ENCODE peak calls at places on chromosomes 12 and 14, in six cellular contexts. O, U, M, E, K and Q are unnamed samples.

GRCh38 chr12:70049596-70050360 is 193.5 kb upstream of the CNOT2 start:
- DNase-seq in E (no peak), M (no peak), K (peak; percentile 88), U (peak; percentile 20), O (peak; percentile 63), Q (no peak)

GRCh38 chr12:62919827-62920226 is 15.1 kb downstream of the PPM1H start:
- DNase-seq in M (no peak), O (no peak), U (no peak), E (no peak), K (peak; percentile 68), Q (no peak)

GRCh38 chr12:459430-460258 is at the start of gene B4GALNT3:
- DNase-seq in K (no peak), M (no peak), O (peak; percentile 21), E (peak; percentile 77), U (peak; percentile 25), Q (peak; percentile 83)

GRCh38 chr12:108338915-108339657 is at the start of gene CMKLR1:
- DNase-seq in E (peak; percentile 83), O (peak; percentile 47), K (no peak), M (no peak), U (no peak), Q (peak; percentile 57)

GRCh38 chr12:49548822-49549648 is 10.2 kb downstream of the KCNH3 start:
- DNase-seq in U (no peak), O (peak; percentile 34), K (no peak), E (no peak), M (no peak), Q (no peak)

GRCh38 chr12:52752516-52752915 is 24.6 kb downstream of the KRT76 start:
- DNase-seq in O (no peak), M (no peak), U (no peak), E (no peak), K (no peak), Q (no peak)

GRCh38 chr12:111311011-111311410 is 57.9 kb downstream of the PHETA1 start:
- DNase-seq in K (peak; percentile 69), M (no peak), U (no peak), E (no peak), O (no peak), Q (no peak)

GRCh38 chr12:93139028-93139665 is 210.1 kb upstream of the EEA1 start:
- DNase-seq in U (no peak), M (no peak), O (no peak), E (no peak), K (no peak), Q (no peak)

GRCh38 chr14:93326196-93326595 is 6.6 kb downstream of the BTBD7 start:
- DNase-seq in K (no peak), O (no peak), U (no peak), M (no peak), E (no peak), Q (no peak)

GRCh38 chr12:132359551-132359950 is 30.2 kb upstream of the GALNT9 start:
- DNase-seq in K (no peak), U (no peak), E (no peak), M (no peak), O (no peak), Q (peak; percentile 14)

GRCh38 chr12:125922328-125922727 is 857.1 kb downstream of the AACS start:
- DNase-seq in K (no peak), U (no peak), M (no peak), E (no peak), O (no peak), Q (no peak)

GRCh38 chr12:111741235-111741812 is 25.4 kb upstream of the ALDH2 start:
- DNase-seq in E (no peak), M (no peak), O (peak; percentile 90), K (no peak), U (no peak), Q (no peak)

GRCh38 chr12:103547929-103548328 is 39.1 kb upstream of the STAB2 start:
- DNase-seq in O (no peak), K (no peak), E (no peak), U (no peak), M (no peak), Q (no peak)

GRCh38 chr14:42992930-42993329 is 1386.3 kb downstream of the LRFN5 start:
- DNase-seq in K (no peak), E (no peak), U (no peak), M (no peak), O (no peak), Q (no peak)

GRCh38 chr14:51652168-51653095 is 722 bp downstream of the FRMD6 start:
- DNase-seq in M (no peak), E (peak; percentile 74), K (no peak), U (peak; percentile 27), O (no peak), Q (peak; percentile 58)

GRCh38 chr14:106062502-106063272 is 536.3 kb downstream of the TMEM121 start:
- DNase-seq in M (no peak), O (no peak), K (no peak), U (no peak), E (no peak), Q (no peak)

GRCh38 chr14:43803076-43803689 is 703.9 kb downstream of the FSCB start:
- DNase-seq in U (no peak), M (no peak), E (no peak), O (no peak), K (peak; percentile 72), Q (no peak)

GRCh38 chr12:103326190-103326589 is 169.6 kb downstream of the C12orf42 start:
- DNase-seq in U (no peak), O (peak; percentile 0), K (no peak), E (no peak), M (peak; percentile 20), Q (no peak)

GRCh38 chr14:105005929-105006830 is 14.7 kb downstream of the CDCA4 start:
- DNase-seq in U (no peak), M (no peak), E (no peak), K (no peak), O (no peak), Q (no peak)

GRCh38 chr12:46124848-46125619 is 134.7 kb upstream of the SCAF11 start:
- DNase-seq in E (no peak), O (peak; percentile 78), U (peak; percentile 53), M (peak; percentile 59), K (peak; percentile 60), Q (no peak)

GRCh38 chr12:45415393-45415817 is 199.5 kb downstream of the ANO6 start:
- DNase-seq in K (peak; percentile 77), M (peak; percentile 2), U (no peak), E (no peak), O (peak; percentile 56), Q (no peak)

GRCh38 chr14:58785741-58786140 is 148.0 kb downstream of the DACT1 start:
- DNase-seq in M (no peak), U (no peak), E (no peak), K (no peak), O (no peak), Q (no peak)

GRCh38 chr14:58783801-58784511 is 146.2 kb downstream of the DACT1 start:
- DNase-seq in E (no peak), O (no peak), K (no peak), U (no peak), M (no peak), Q (no peak)

GRCh38 chr14:58787601-58788000 is 149.8 kb downstream of the DACT1 start:
- DNase-seq in E (no peak), O (no peak), U (no peak), K (no peak), M (no peak), Q (no peak)

GRCh38 chr14:58788655-58789054 is 150.9 kb downstream of the DACT1 start:
- DNase-seq in O (no peak), E (no peak), M (no peak), U (no peak), K (no peak), Q (no peak)

DNA sequence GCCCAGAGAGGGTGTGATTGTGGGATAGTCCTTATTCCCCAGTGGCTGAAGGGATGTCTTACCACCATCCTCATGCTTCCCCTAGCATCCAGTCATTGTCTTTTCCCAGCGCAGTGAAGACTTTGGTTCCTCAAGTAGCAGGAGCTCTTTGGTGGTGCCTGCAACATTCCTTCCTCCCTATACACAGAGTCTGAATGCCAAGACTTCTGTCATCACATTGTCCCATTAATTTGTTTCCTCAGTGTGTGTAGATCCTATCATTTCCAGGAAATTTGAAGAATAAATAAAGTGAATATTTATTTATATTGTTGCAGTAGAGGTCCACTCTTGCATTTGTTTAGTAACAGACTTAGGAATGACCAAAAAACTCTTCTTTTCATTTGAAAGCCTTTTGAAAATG is 147.2 kb downstream of the DACT1 start:
- DNase-seq in K (no peak), E (no peak), U (no peak), O (no peak), M (no peak), Q (no peak)
- H3K27ac ChIP-seq in K (no peak overlapping the region), E (no peak overlapping the region), U (no peak overlapping the region), O (no peak overlapping the region), M (no peak overlapping the region), Q (no peak overlapping the region)

GRCh38 chr12:109693653-109694224 is 19.9 kb upstream of the FAM222A start:
- DNase-seq in K (no peak), E (no peak), O (no peak), U (no peak), M (no peak), Q (no peak)

GRCh38 chr12:109696485-109697269 is 16.9 kb upstream of the FAM222A start:
- DNase-seq in U (no peak), M (peak; percentile 36), E (no peak), K (no peak), O (peak; percentile 32), Q (no peak)

GRCh38 chr12:109695961-109696461 is 17.6 kb upstream of the FAM222A start:
- DNase-seq in E (no peak), O (peak; percentile 27), K (no peak), U (no peak), M (peak; percentile 85), Q (no peak)

GRCh38 chr12:109697270-109697553 is 16.4 kb upstream of the FAM222A start:
- DNase-seq in E (no peak), O (no peak), M (no peak), U (no peak), K (no peak), Q (no peak)

GRCh38 chr12:109695420-109695819 is 18.2 kb upstream of the FAM222A start:
- DNase-seq in U (no peak), K (no peak), M (no peak), E (no peak), O (no peak), Q (no peak)
- H3K4me1 ChIP-seq in U (no peaks in the 10 kb centered on the region), K (no peaks in the 10 kb centered on the region), M (peaks cover 25% of the 10 kb centered on the region), E (peaks cover 6% of the 10 kb centered on the region), O (peaks cover 20% of the 10 kb centered on the region), Q (no peaks in the 10 kb centered on the region)

DNA sequence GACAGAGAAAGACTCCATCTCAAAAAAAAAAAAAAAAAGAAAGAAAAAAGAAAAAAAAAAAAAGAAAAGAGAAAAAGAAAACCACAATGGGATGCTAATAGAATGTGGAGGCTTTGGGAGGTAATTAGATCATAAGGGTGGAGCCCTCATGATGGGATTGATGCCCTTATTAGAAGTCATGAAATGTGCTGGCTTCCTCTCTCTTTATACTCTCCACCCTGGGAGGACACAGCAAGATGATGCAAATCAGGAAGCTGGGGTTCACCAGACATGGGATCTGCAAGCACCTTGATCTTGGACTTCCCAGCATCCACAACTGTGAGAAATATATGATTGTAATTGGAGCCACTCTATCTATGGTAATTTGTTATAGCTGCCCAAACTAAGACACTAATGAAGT is 13.4 kb upstream of the DRAM1 start:
- DNase-seq in O (no peak), E (no peak), M (no peak), U (no peak), K (no peak), Q (no peak)
- H3K27ac ChIP-seq in O (no peak overlapping the region), E (no peak overlapping the region), M (no peak overlapping the region), U (no peak overlapping the region), K (no peak overlapping the region), Q (no peak overlapping the region)

DNA sequence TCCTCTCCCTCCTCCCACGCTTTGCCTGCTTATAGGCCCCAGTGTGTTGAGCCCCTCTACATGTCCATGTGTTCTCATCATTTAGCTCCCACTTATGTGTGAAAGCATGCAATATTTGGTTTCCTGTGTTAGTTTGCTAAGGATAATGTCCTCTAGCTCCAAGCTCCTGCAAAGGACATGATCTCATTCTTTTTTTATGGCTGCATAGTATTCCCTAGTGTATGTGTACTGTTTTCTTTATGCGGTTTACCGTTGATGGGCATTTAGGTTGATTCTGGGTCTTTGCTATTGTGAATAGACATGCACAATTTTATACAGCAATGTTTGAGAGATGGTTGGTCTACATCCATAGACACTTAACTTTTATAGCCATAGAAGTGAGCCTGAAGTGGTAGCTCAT is 5.1 kb downstream of the RESF1 start:
- DNase-seq in U (no peak), O (no peak), M (no peak), K (no peak), E (no peak), Q (no peak)
- H3K4me1 ChIP-seq in U (peaks cover 70% of the 10 kb centered on the region), O (peaks cover 19% of the 10 kb centered on the region), M (peaks cover 29% of the 10 kb centered on the region), K (peaks cover 8% of the 10 kb centered on the region), E (peaks cover 54% of the 10 kb centered on the region), Q (peaks cover 78% of the 10 kb centered on the region)